ENCODE peak calls at places on chromosomes 5 and 9, in eight cellular contexts. S is lung; D is SJCRH30; V is ovary; Y is effector memory CD4-positive, alpha-beta T cell; Z is heart right ventricle; N is body of pancreas; F is transverse colon. C is an unnamed sample.
A peak's percentile ranks its signal among the peaks of the same experiment; 100 is the strongest.

GRCh38 chr5:139061274-139061673 is 136.9 kb downstream of the SIL1 start:
- DNase-seq in Z (peak; percentile 48), V (peak; percentile 69), N (peak; percentile 75), D (no peak), S (no peak), F (no peak), Y (no peak), C (no peak)

GRCh38 chr5:76602094-76602726 is 21.0 kb downstream of the F2RL2 start:
- DNase-seq in V (no peak), Y (no peak), F (no peak), N (no peak), Z (no peak), D (no peak), S (no peak), C (no peak)

GRCh38 chr9:133247632-133248031 is 27.4 kb downstream of the ABO start:
- DNase-seq in V (no peak), S (no peak), N (no peak), Z (no peak), D (no peak), Y (no peak), F (no peak), C (no peak)

GRCh38 chr9:112751059-112751795 is 667 bp downstream of the SNX30 start:
- DNase-seq in D (peak; percentile 71), Y (peak; percentile 43), Z (peak; percentile 21), F (peak; percentile 68), V (peak; percentile 64), S (peak; percentile 51), N (peak; percentile 55), C (peak; percentile 96)

GRCh38 chr9:134189167-134189474 is 24.8 kb upstream of the RNU6ATAC start:
- DNase-seq in S (no peak), Y (no peak), D (no peak), F (no peak), V (peak; percentile 56), N (no peak), Z (no peak), C (peak; percentile 80)

GRCh38 chr5:159510282-159510681 is 180.0 kb upstream of the IL12B start:
- DNase-seq in F (peak; percentile 31), S (peak; percentile 41), N (peak; percentile 38), V (peak; percentile 76), Y (no peak), Z (peak; percentile 83), D (peak; percentile 65), C (no peak)

GRCh38 chr9:81999806-82000205 is 11.2 kb downstream of the SPATA31D1 start:
- DNase-seq in F (no peak), D (no peak), S (no peak), Y (no peak), V (no peak), N (peak; percentile 49), Z (no peak), C (no peak)

GRCh38 chr5:38831909-38832308 is 13.9 kb upstream of the OSMR start:
- DNase-seq in S (no peak), D (peak; percentile 26), V (no peak), Y (no peak), F (no peak), Z (no peak), N (no peak), C (peak; percentile 26)

GRCh38 chr9:76576344-76576743 is 117.4 kb downstream of the GCNT1 start:
- DNase-seq in N (peak; percentile 67), V (no peak), Z (no peak), Y (peak; percentile 11), S (no peak), F (peak; percentile 40), D (peak; percentile 7), C (no peak)

GRCh38 chr5:36904677-36905076 is 28.1 kb downstream of the NIPBL start:
- DNase-seq in V (no peak), D (no peak), N (no peak), Y (no peak), S (no peak), F (no peak), Z (no peak), C (no peak)

GRCh38 chr9:137482094-137482781 is 23.1 kb upstream of the NSMF start:
- DNase-seq in Y (no peak), D (peak; percentile 56), Z (peak; percentile 33), V (peak; percentile 75), F (no peak), S (no peak), N (peak; percentile 64), C (no peak)

GRCh38 chr5:172943283-172943841 is 15.9 kb upstream of the RPL26L1 start:
- DNase-seq in Y (no peak), S (no peak), F (no peak), D (peak; percentile 76), N (no peak), V (peak; percentile 56), Z (peak; percentile 61), C (no peak)

GRCh38 chr9:115531410-115532130 is 413.6 kb upstream of the TNC start:
- DNase-seq in F (no peak), D (no peak), S (no peak), N (no peak), V (no peak), Y (no peak), Z (no peak), C (no peak)

GRCh38 chr9:114339130-114339908 is 9.7 kb downstream of the ORM2 start:
- DNase-seq in V (peak; percentile 74), D (peak; percentile 59), S (peak; percentile 41), Z (no peak), Y (peak; percentile 22), N (peak; percentile 44), F (peak; percentile 53), C (peak; percentile 64)

GRCh38 chr9:33329996-33330395 is 39.7 kb downstream of the NFX1 start:
- DNase-seq in V (no peak), D (no peak), N (no peak), F (peak; percentile 35), Y (no peak), S (no peak), Z (no peak), C (no peak)

GRCh38 chr5:181050016-181050415 is 9.9 kb downstream of the BTNL9 start:
- DNase-seq in S (no peak), V (no peak), F (no peak), D (no peak), Z (no peak), Y (no peak), N (no peak), C (no peak)
- H3K27me3 ChIP-seq in S (no peaks in the 10 kb centered on the region), V (no peaks in the 10 kb centered on the region), F (peaks cover 90% of the 10 kb centered on the region), D (peaks cover 4% of the 10 kb centered on the region), Z (peaks cover 83% of the 10 kb centered on the region), Y (peaks cover 50% of the 10 kb centered on the region), N (peaks cover 7% of the 10 kb centered on the region), C (peaks cover 32% of the 10 kb centered on the region)

GRCh38 chr9:110126457-110126856 is 81.5 kb downstream of the C9orf152 start:
- DNase-seq in F (no peak), S (no peak), N (no peak), D (no peak), Y (no peak), V (no peak), Z (no peak), C (no peak)
- H3K27ac ChIP-seq in F (peak overlapping the region; percentile 90), S (peak overlapping the region; percentile 85), N (peak overlapping the region; percentile 3), D (no peak overlapping the region), Y (no peak overlapping the region), V (peak overlapping the region; percentile 84), Z (peak overlapping the region; percentile 94), C (no peak overlapping the region)

GRCh38 chr5:170551076-170551475 is 47.3 kb downstream of the KCNIP1 start:
- DNase-seq in Z (no peak), S (no peak), N (no peak), V (no peak), F (no peak), Y (no peak), D (no peak), C (no peak)

GRCh38 chr5:170545313-170545712 is 41.5 kb downstream of the KCNIP1 start:
- DNase-seq in Y (no peak), F (no peak), Z (no peak), V (no peak), N (no peak), D (no peak), S (no peak), C (no peak)

GRCh38 chr5:170541146-170541769 is 37.4 kb downstream of the KCNIP1 start:
- DNase-seq in V (no peak), Z (no peak), D (no peak), F (no peak), S (no peak), N (no peak), Y (no peak), C (no peak)

GRCh38 chr5:170542691-170543275 is 39.0 kb downstream of the KCNIP1 start:
- DNase-seq in Y (no peak), F (no peak), S (no peak), D (peak; percentile 22), N (no peak), Z (no peak), V (no peak), C (no peak)

GRCh38 chr5:170546257-170546656 is 42.4 kb downstream of the KCNIP1 start:
- DNase-seq in D (no peak), Y (no peak), F (no peak), N (no peak), Z (peak; percentile 34), S (no peak), V (no peak), C (no peak)
- H3K4me3 ChIP-seq in D (no peak overlapping the region), Y (no peak overlapping the region), F (no peak overlapping the region), N (no peak overlapping the region), Z (no peak overlapping the region), S (no peak overlapping the region), V (no peak overlapping the region), C (no peak overlapping the region)

DNA sequence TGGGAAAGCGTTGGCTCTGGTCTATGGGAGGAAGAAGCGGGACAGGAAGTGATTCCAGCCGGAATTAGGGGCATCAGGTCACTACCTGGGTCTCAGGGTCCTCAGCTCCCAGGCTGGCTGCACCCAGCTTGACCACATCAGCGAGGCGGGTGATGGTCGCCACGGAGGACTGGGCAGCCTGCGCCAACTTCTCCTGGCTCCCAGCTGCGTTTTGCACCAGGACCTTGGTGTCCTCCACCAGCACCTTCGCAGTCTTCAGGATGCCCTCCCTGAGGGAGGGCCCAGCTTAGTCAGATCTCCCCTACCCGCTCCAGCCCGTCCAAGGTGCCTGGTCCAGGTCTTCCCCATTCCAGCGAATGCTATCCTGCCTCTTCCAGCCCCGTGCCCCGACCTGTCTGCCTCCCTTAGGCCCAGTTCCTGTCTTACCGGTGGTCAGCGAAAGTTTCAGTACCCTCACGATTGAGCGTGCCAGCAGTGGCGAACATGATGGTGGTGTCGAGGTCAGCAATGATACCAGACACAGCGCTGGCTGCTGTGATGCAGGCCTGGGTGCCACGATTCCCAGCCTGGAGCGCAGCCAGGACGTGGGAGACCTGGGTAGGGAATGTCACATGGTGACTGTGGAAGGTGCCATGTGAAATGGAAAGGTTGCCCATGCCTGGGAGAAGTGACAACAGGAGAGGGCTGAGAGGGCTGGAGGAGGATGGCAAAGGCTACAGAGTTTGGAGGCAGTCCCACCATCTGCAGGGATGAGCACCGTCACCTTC is 14.4 kb upstream of the TPM2 start:
- DNase-seq in Y (no peak), D (no peak), V (peak; percentile 33), S (no peak), N (no peak), F (no peak), Z (peak; percentile 38), C (no peak)
- H3K27me3 ChIP-seq in Y (no peaks in the 10 kb centered on the region), D (no peaks in the 10 kb centered on the region), V (no peaks in the 10 kb centered on the region), S (no peaks in the 10 kb centered on the region), N (no peaks in the 10 kb centered on the region), F (no peaks in the 10 kb centered on the region), Z (no peaks in the 10 kb centered on the region), C (no peaks in the 10 kb centered on the region)